ENCODE peak calls at places on chromosomes 4 and X, in eight cellular contexts. W, H, A, E, J, Z, K and M are unnamed samples.

GRCh38 chr4:184434496-184435066 is 39.8 kb downstream of the IRF2 start:
- DNase-seq in Z (no peak), A (no peak), H (no peak), K (no peak), W (peak; percentile 24), E (no peak), J (no peak), M (no peak)

GRCh38 chr4:80265571-80266266 is 745 bp upstream of the FGF5 start:
- DNase-seq in J (peak; percentile 78), K (no peak), H (no peak), E (no peak), W (peak; percentile 86), A (no peak), Z (peak; percentile 30), M (no peak)

GRCh38 chr4:48127882-48128394 is 6.1 kb downstream of the TXK start:
- DNase-seq in A (peak; percentile 55), W (peak; percentile 99), K (peak; percentile 85), H (peak; percentile 64), Z (peak; percentile 68), E (peak; percentile 26), J (peak; percentile 98), M (peak; percentile 72)

GRCh38 chrX:19805054-19805690 is 82.2 kb downstream of the SH3KBP1 start:
- DNase-seq in J (no peak), A (no peak), Z (no peak), K (no peak), W (no peak), H (no peak), E (no peak), M (no peak)

GRCh38 chrX:107470198-107470597 is 20.7 kb downstream of the FRMPD3 start:
- DNase-seq in A (no peak), K (no peak), J (no peak), H (no peak), W (no peak), E (no peak), Z (no peak), M (no peak)

GRCh38 chrX:12138366-12139313 is at the start of gene FRMPD4:
- DNase-seq in H (no peak), J (peak; percentile 55), K (no peak), A (no peak), E (no peak), Z (peak; percentile 87), W (peak; percentile 1), M (no peak)

GRCh38 chr4:14441550-14441949 is 560.7 kb upstream of the CPEB2 start:
- DNase-seq in W (no peak), Z (no peak), J (no peak), A (no peak), K (no peak), E (no peak), H (no peak), M (no peak)

GRCh38 chr4:2141762-2142520 is 82.8 kb downstream of the NAT8L start:
- DNase-seq in H (no peak), A (no peak), E (no peak), J (no peak), K (no peak), W (peak; percentile 13), Z (peak; percentile 74), M (no peak)

GRCh38 chrX:3638280-3638873 is 75.1 kb downstream of the PRKX start:
- DNase-seq in J (peak; percentile 26), Z (peak; percentile 74), A (no peak), W (peak; percentile 26), H (no peak), E (peak; percentile 21), K (no peak), M (peak; percentile 71)

GRCh38 chr4:7299908-7300710 is 107.8 kb downstream of the SORCS2 start:
- DNase-seq in E (no peak), Z (no peak), A (no peak), H (no peak), J (no peak), K (no peak), W (no peak), M (no peak)